ENCODE peak calls at places on chromosomes 1 and 21, in seven cellular contexts. K is hippocampal formation, C is fibroblast of mammary gland, E is SW480, B is putamen, R is tibial nerve, H is PC-3. S is an unnamed sample.

GRCh38 chr1:94803106-94803505 is 17.1 kb upstream of the SLC44A3 start:
- DNase-seq in K (no peak), R (no peak), H (no peak), C (no peak), B (no peak), E (no peak), S (peak)

GRCh38 chr1:4150262-4150661 is 250.2 kb upstream of the C1orf174 start:
- DNase-seq in C (no peak), E (no peak), H (no peak), K (no peak), R (no peak), B (no peak), S (no peak)

GRCh38 chr1:42658880-42659337 is 686 bp downstream of the PPIH start:
- DNase-seq in B (no peak), E (peak), H (no peak), R (no peak), K (no peak), C (peak), S (no peak)

GRCh38 chr1:240559781-240560180 is 52.2 kb downstream of the GREM2 start:
- DNase-seq in E (no peak), B (no peak), C (no peak), R (no peak), H (no peak), K (no peak), S (no peak)

GRCh38 chr1:109762821-109763645 is 690 bp downstream of the EPS8L3 start:
- DNase-seq in R (no peak), E (peak), K (no peak), H (peak), C (peak), B (no peak), S (no peak)

GRCh38 chr1:22747021-22747734 is 36.5 kb downstream of the EPHB2 start:
- DNase-seq in K (no peak), E (no peak), R (no peak), H (peak), B (no peak), C (peak), S (peak)

GRCh38 chr1:35439626-35440025 is 117.6 kb downstream of the KIAA0319L start:
- DNase-seq in H (peak), R (no peak), E (no peak), C (no peak), B (no peak), K (no peak), S (no peak)

GRCh38 chr1:33346921-33347649 is 26.2 kb upstream of the A3GALT2 start:
- DNase-seq in E (peak), K (no peak), C (peak), B (no peak), H (peak), R (no peak), S (peak)

GRCh38 chr1:121516279-121516967 is 331.6 kb downstream of the SRGAP2C start:
- DNase-seq in H (no peak), C (no peak), K (no peak), R (peak), B (no peak), E (no peak), S (no peak)

GRCh38 chr1:38287547-38287946 is 241.0 kb upstream of the POU3F1 start:
- DNase-seq in E (no peak), R (no peak), C (no peak), K (no peak), H (no peak), B (no peak), S (no peak)

GRCh38 chr1:34889705-34890104 is 30.2 kb upstream of the SMIM12 start:
- DNase-seq in K (no peak), B (no peak), C (no peak), E (no peak), R (no peak), H (no peak), S (no peak)

GRCh38 chr1:4000811-4001251 is 100.8 kb upstream of the C1orf174 start:
- DNase-seq in B (no peak), H (no peak), E (no peak), K (no peak), C (no peak), R (no peak), S (no peak)

GRCh38 chr1:104765115-104765514 is 1015.4 kb downstream of the AMY1C start:
- DNase-seq in E (no peak), R (no peak), C (no peak), B (no peak), H (no peak), K (no peak), S (no peak)

GRCh38 chr1:145885738-145886287 is at the start of gene ANKRD35:
- DNase-seq in R (peak), B (peak), H (peak), C (peak), K (peak), E (peak), S (peak)

GRCh38 chr1:226108935-226109828 is 46.7 kb downstream of the H3-3A start:
- DNase-seq in B (no peak), R (peak), K (no peak), E (no peak), H (no peak), C (peak), S (peak)

GRCh38 chr1:205458777-205459566 is 3.1 kb upstream of the BLACAT1 start:
- DNase-seq in E (no peak), R (no peak), H (peak), B (no peak), C (peak), K (no peak), S (peak)

GRCh38 chr1:164456272-164456671 is 102.7 kb upstream of the PBX1 start:
- DNase-seq in B (no peak), E (no peak), H (no peak), K (no peak), C (no peak), R (no peak), S (no peak)

GRCh38 chr1:33893147-33893830 is 29.4 kb downstream of the HMGB4 start:
- DNase-seq in C (peak), R (peak), B (peak), K (no peak), H (no peak), E (no peak), S (no peak)

GRCh38 chr1:30274937-30275621 is 448.3 kb downstream of the MATN1 start:
- DNase-seq in B (no peak), E (no peak), R (no peak), H (no peak), C (no peak), K (no peak), S (no peak)

GRCh38 chr1:117607471-117607870 is 1.6 kb downstream of the TENT5C start:
- DNase-seq in K (no peak), H (peak), C (no peak), B (no peak), R (no peak), E (no peak), S (no peak)

GRCh38 chr1:51548986-51549619 is 30.0 kb upstream of the EPS15 start:
- DNase-seq in R (no peak), H (no peak), C (peak), K (no peak), B (no peak), E (no peak), S (no peak)

GRCh38 chr1:31705080-31705866 is 1.5 kb upstream of the COL16A1 start:
- DNase-seq in B (peak), C (peak), H (peak), R (peak), E (no peak), K (peak), S (peak)

GRCh38 chr1:226409392-226409791 is 1.5 kb upstream of the PARP1 start:
- DNase-seq in B (no peak), R (no peak), K (no peak), E (no peak), H (no peak), C (no peak), S (no peak)

GRCh38 chr1:151981178-151981525 is 12.5 kb downstream of the S100A10 start:
- DNase-seq in H (peak), B (no peak), K (no peak), E (peak), C (peak), R (no peak), S (peak)

GRCh38 chr21:42969193-42969600 is 5.2 kb upstream of the PKNOX1 start:
- DNase-seq in R (no peak), E (no peak), H (no peak), C (no peak), B (no peak), K (no peak), S (no peak)

GRCh38 chr1:34108269-34108668 is 56.8 kb downstream of the CSMD2 start:
- DNase-seq in K (no peak), B (no peak), R (no peak), C (no peak), H (no peak), E (no peak), S (no peak)

GRCh38 chr1:214902636-214903320 is 179.8 kb upstream of the KCNK2 start:
- DNase-seq in H (peak), B (no peak), K (no peak), C (peak), E (no peak), R (no peak), S (no peak)

S was measured in SJCRH30.